ENCODE peak calls at places on chromosomes 1 and 21, in ten cellular contexts. F, J, A, X, R, N, Y, M, E and W are unnamed samples. For H3K4me1, the result is how much of the 10 kb centered on the place peaks cover.

GRCh38 chr1:46246548-46247432 is 773 bp upstream of the RAD54L start:
- DNase-seq in F (no peak), J (no peak), A (peak), X (no peak), R (peak), N (peak), Y (peak), M (no peak), E (no peak), W (no peak)

GRCh38 chr1:109113787-109114568 is at the start of gene ELAPOR1:
- DNase-seq in F (no peak), J (no peak), A (peak), X (peak), R (peak), N (peak), Y (peak), M (no peak), E (peak), W (no peak)

GRCh38 chr1:173360478-173361063 is 116.6 kb upstream of the PRDX6 start:
- DNase-seq in F (peak), J (no peak), A (no peak), X (no peak), R (no peak), N (no peak), Y (no peak), M (no peak), E (no peak), W (no peak)

GRCh38 chr1:36825226-36825625 is 209.1 kb downstream of the GRIK3 start:
- DNase-seq in F (no peak), J (no peak), A (no peak), X (no peak), R (no peak), N (no peak), Y (no peak), M (no peak), E (no peak), W (no peak)

GRCh38 chr21:28602581-28602980 is 390.1 kb downstream of the LTN1 start:
- DNase-seq in F (no peak), J (no peak), A (no peak), X (no peak), R (no peak), N (no peak), Y (no peak), M (no peak), E (no peak), W (no peak)

GRCh38 chr1:50343323-50343722 is 79.9 kb downstream of the DMRTA2 start:
- DNase-seq in F (no peak), J (no peak), A (no peak), X (no peak), R (no peak), N (no peak), Y (no peak), M (no peak), E (no peak), W (no peak)

GRCh38 chr1:171844381-171844780 is 3.1 kb downstream of the DNM3 start:
- DNase-seq in F (no peak), J (no peak), A (no peak), X (no peak), R (no peak), N (no peak), Y (no peak), M (no peak), E (no peak), W (no peak)

GRCh38 chr1:175191654-175192053 is 922 bp downstream of the KIAA0040 start:
- DNase-seq in F (no peak), J (no peak), A (peak), X (peak), R (no peak), N (peak), Y (peak), M (no peak), E (no peak), W (no peak)

GRCh38 chr1:41670558-41670957 is 186.1 kb upstream of the EDN2 start:
- DNase-seq in F (no peak), J (peak), A (no peak), X (no peak), R (no peak), N (no peak), Y (no peak), M (no peak), E (no peak), W (no peak)

GRCh38 chr1:161913482-161914140 is 110.1 kb downstream of the OLFML2B start:
- DNase-seq in F (no peak), J (peak), A (no peak), X (no peak), R (no peak), N (no peak), Y (no peak), M (no peak), E (no peak), W (no peak)

GRCh38 chr1:160189649-160190625 is at the start of gene CASQ1:
- DNase-seq in F (no peak), J (no peak), A (peak), X (peak), R (no peak), N (no peak), Y (peak), M (no peak), E (peak), W (no peak)

GRCh38 chr21:26491663-26492062 is 81.4 kb downstream of the CYYR1 start:
- DNase-seq in F (no peak), J (no peak), A (no peak), X (no peak), R (no peak), N (no peak), Y (no peak), M (no peak), E (no peak), W (no peak)

GRCh38 chr1:4033129-4033676 is 133.1 kb upstream of the C1orf174 start:
- DNase-seq in F (no peak), J (no peak), A (no peak), X (no peak), R (no peak), N (no peak), Y (no peak), M (no peak), E (no peak), W (no peak)

GRCh38 chr1:239306426-239306825 is 79.9 kb upstream of the CHRM3 start:
- DNase-seq in F (no peak), J (no peak), A (no peak), X (no peak), R (no peak), N (no peak), Y (no peak), M (no peak), E (no peak), W (no peak)

GRCh38 chr1:79460773-79461436 is 454.4 kb upstream of the ADGRL4 start:
- DNase-seq in F (no peak), J (no peak), A (no peak), X (no peak), R (no peak), N (no peak), Y (no peak), M (no peak), E (no peak), W (no peak)

GRCh38 chr1:109910123-109910962 is at the start of gene CSF1:
- DNase-seq in F (peak), J (peak), A (peak), X (peak), R (peak), N (peak), Y (peak), M (no peak), E (peak), W (peak)

GRCh38 chr1:26758358-26758757 is 29.4 kb upstream of the PIGV start:
- DNase-seq in F (no peak), J (no peak), A (no peak), X (no peak), R (no peak), N (no peak), Y (no peak), M (no peak), E (no peak), W (no peak)

GRCh38 chr1:27031235-27032118 is 18.8 kb upstream of the TENT5B start:
- DNase-seq in F (no peak), J (no peak), A (peak), X (peak), R (peak), N (no peak), Y (peak), M (peak), E (peak), W (no peak)

GRCh38 chr1:85214654-85215053 is 13.8 kb upstream of the SYDE2 start:
- DNase-seq in F (no peak), J (peak), A (no peak), X (no peak), R (no peak), N (no peak), Y (no peak), M (no peak), E (no peak), W (no peak)

GRCh38 chr1:100130552-100131077 is 2.1 kb downstream of the SASS6 start:
- DNase-seq in F (no peak), J (no peak), A (no peak), X (no peak), R (no peak), N (no peak), Y (no peak), M (no peak), E (no peak), W (no peak)

GRCh38 chr1:180921386-180921785 is 8.7 kb downstream of the KIAA1614 start:
- DNase-seq in F (no peak), J (no peak), A (no peak), X (no peak), R (no peak), N (no peak), Y (no peak), M (no peak), E (no peak), W (no peak)

GRCh38 chr1:97834903-97835302 is 85.9 kb downstream of the DPYD start:
- DNase-seq in F (no peak), J (no peak), A (no peak), X (no peak), R (no peak), N (no peak), Y (no peak), M (no peak), E (no peak), W (no peak)

GRCh38 chr1:186835448-186835847 is 6.7 kb downstream of the PLA2G4A start:
- DNase-seq in F (no peak), J (no peak), A (no peak), X (no peak), R (no peak), N (no peak), Y (no peak), M (no peak), E (no peak), W (no peak)

GRCh38 chr21:17598437-17598836 is 14.3 kb downstream of the BTG3 start:
- DNase-seq in F (no peak), J (no peak), A (no peak), X (no peak), R (no peak), N (no peak), Y (no peak), M (no peak), E (no peak), W (no peak)

GRCh38 chr1:66271216-66271903 is 262.6 kb upstream of the SGIP1 start:
- DNase-seq in F (peak), J (peak), A (peak), X (peak), R (peak), N (peak), Y (peak), M (peak), E (peak), W (no peak)

GRCh38 chr21:31873696-31874599 is 1.1 kb downstream of the HUNK start:
- DNase-seq in F (no peak), J (peak), A (peak), X (peak), R (peak), N (no peak), Y (peak), M (no peak), E (peak), W (no peak)

GRCh38 chr1:180233191-180234011 is 3.3 kb downstream of the LHX4 start:
- DNase-seq in F (no peak), J (no peak), A (no peak), X (no peak), R (no peak), N (no peak), Y (no peak), M (no peak), E (no peak), W (no peak)

DNA sequence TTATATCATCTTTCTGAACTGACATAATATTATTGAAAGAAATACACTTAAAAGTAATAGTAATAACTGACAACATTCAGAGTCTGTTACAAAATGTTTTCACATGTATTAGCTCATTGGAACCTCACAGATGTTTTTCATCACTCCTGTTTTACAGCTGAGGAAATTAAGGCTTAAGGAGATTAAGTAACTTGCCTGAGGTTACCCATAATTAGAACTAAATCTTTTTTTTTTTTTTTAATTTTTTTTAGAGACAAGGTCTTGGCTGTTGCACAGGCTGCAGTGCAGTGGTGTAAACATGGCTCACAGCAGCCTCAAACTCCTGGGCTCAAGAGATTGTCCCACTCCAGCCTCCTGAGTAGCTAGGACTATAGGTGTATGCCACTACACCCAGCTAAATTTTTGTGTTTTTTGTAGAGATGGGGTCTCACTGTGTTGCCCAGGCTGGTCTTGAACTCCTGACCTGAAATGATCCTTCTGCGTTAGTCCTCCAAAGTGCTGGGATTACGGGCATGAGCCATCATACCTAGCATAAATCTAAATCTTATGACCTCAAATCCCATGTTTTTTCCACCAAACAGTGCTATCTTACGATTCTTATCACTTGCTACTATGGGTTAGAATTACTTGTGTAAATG is 64.7 kb upstream of the MACF1 start:
- DNase-seq in F (no peak), J (no peak), A (no peak), X (no peak), R (no peak), N (no peak), Y (no peak), M (no peak), E (no peak), W (no peak)
- H3K4me1 ChIP-seq in F (under half), J (under half), A (under half), X (under half), R (under half), N (under half), Y (under half), M (under half), E (under half), W (under half)

GRCh38 chr1:210883821-210884220 is 250.1 kb downstream of the KCNH1 start:
- DNase-seq in F (no peak), J (peak), A (no peak), X (no peak), R (no peak), N (no peak), Y (no peak), M (no peak), E (no peak), W (no peak)
- H3K27ac ChIP-seq in F (no peak), J (peak), A (no peak), X (no peak), R (no peak), N (no peak), Y (no peak), M (no peak), E (no peak), W (no peak)

DNA sequence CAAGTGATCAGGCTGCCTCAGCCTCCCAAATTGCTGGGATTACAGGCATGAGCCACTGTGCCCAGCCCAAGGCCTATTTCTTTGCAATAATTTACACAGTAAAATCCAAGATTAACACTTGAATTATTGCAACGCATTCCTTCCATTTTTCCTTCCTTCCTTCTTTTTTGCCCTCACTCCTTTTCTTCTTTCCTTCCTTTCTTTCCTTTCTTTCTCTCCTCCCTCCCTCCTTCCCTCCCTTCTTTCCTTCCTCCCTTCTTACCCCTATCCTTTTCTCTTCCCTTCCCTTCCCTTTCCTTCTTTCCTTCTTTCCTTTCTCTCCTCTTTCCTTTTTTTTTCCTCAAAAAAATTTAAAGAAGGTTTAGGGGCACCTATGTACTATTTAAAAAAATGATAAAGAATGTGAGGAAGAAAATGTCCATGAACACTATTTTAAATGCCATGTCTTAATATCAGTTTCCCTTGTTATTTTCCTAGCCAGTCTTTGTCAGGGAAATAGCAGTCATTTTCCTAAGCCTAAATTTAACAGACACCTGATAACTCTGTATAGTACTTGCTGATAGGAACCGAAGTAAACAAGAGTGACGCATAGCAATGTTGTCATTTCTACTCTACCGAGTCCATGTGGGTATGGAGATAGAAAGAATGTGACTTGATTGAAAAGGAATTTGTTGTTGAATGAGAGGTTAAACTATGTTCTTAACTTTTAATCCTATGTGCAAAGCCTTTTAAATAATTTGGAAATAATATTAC is 79.8 kb upstream of the HMCN1 start:
- DNase-seq in F (no peak), J (no peak), A (no peak), X (no peak), R (no peak), N (no peak), Y (no peak), M (no peak), E (no peak), W (no peak)
- TF ChIP-seq POLR2A in F (no peak), J (no peak), A (no peak), X (no peak), R (no peak), N (no peak), Y (no peak), M (no peak), E (no peak), W (no peak)

GRCh38 chr1:235077163-235077540 is 51.5 kb downstream of the TOMM20 start:
- DNase-seq in F (no peak), J (no peak), A (no peak), X (no peak), R (no peak), N (no peak), Y (no peak), M (no peak), E (no peak), W (no peak)

GRCh38 chr1:235078927-235079381 is 49.7 kb downstream of the TOMM20 start:
- DNase-seq in F (no peak), J (peak), A (no peak), X (no peak), R (no peak), N (no peak), Y (no peak), M (peak), E (no peak), W (no peak)

GRCh38 chr1:235076504-235077162 is 52.0 kb downstream of the TOMM20 start:
- DNase-seq in F (no peak), J (no peak), A (no peak), X (no peak), R (no peak), N (no peak), Y (no peak), M (no peak), E (no peak), W (no peak)

GRCh38 chr1:235078480-235078803 is 50.2 kb downstream of the TOMM20 start:
- DNase-seq in F (no peak), J (no peak), A (no peak), X (no peak), R (no peak), N (no peak), Y (no peak), M (no peak), E (no peak), W (no peak)

GRCh38 chr1:235077571-235078479 is 50.8 kb downstream of the TOMM20 start:
- DNase-seq in F (no peak), J (peak), A (no peak), X (no peak), R (no peak), N (no peak), Y (no peak), M (no peak), E (no peak), W (no peak)
- H3K4me1 ChIP-seq in F (half or more), J (half or more), A (half or more), X (half or more), R (under half), N (half or more), Y (half or more), M (half or more), E (under half), W (half or more)